ENCODE peak calls at places on chromosomes 5 and 9, in four cellular contexts. W is endothelial cell of umbilical vein, B is IMR-90, Z is K562. R is an unnamed sample.

GRCh38 chr9:137428841-137429545 is 5.8 kb downstream of the NOXA1 start:
- DNase-seq in W (no peak), B (no peak), Z (no peak), R (no peak)

GRCh38 chr5:36422957-36423356 is 121.3 kb upstream of the RANBP3L start:
- DNase-seq in W (no peak), B (no peak), Z (no peak), R (peak; percentile 36)

GRCh38 chr5:107893642-107894041 is 222.9 kb upstream of the EFNA5 start:
- DNase-seq in W (peak; percentile 81), B (peak; percentile 32), Z (no peak), R (peak; percentile 28)

GRCh38 chr5:80998590-80998979 is 38.4 kb downstream of the RASGRF2 start:
- DNase-seq in W (no peak), B (no peak), Z (no peak), R (no peak)

GRCh38 chr5:112917453-112918005 is 4.5 kb downstream of the REEP5 start:
- DNase-seq in W (no peak), B (peak; percentile 49), Z (peak; percentile 35), R (no peak)

GRCh38 chr5:96901384-96901783 is 25.1 kb downstream of the ERAP2 start:
- DNase-seq in W (no peak), B (no peak), Z (no peak), R (no peak)

GRCh38 chr5:56159521-56159947 is 73.6 kb downstream of the ANKRD55 start:
- DNase-seq in W (no peak), B (no peak), Z (no peak), R (no peak)

GRCh38 chr9:70479880-70480291 is 65.4 kb upstream of the KLF9 start:
- DNase-seq in W (no peak), B (peak; percentile 79), Z (no peak), R (no peak)

GRCh38 chr9:88775037-88775471 is 216.2 kb upstream of the S1PR3 start:
- DNase-seq in W (peak; percentile 80), B (peak; percentile 98), Z (peak; percentile 22), R (no peak)

GRCh38 chr5:116370886-116371285 is 203.7 kb downstream of the SEMA6A start:
- DNase-seq in W (peak; percentile 82), B (peak; percentile 24), Z (no peak), R (no peak)

GRCh38 chr9:107809859-107810492 is 320.4 kb upstream of the KLF4 start:
- DNase-seq in W (no peak), B (peak; percentile 68), Z (peak; percentile 22), R (peak; percentile 32)

GRCh38 chr5:78594946-78595921 is 53.3 kb downstream of the LHFPL2 start:
- DNase-seq in W (peak; percentile 97), B (peak; percentile 100), Z (peak; percentile 52), R (no peak)

GRCh38 chr5:134570365-134570758 is 44.9 kb downstream of the JADE2 start:
- DNase-seq in W (no peak), B (no peak), Z (no peak), R (no peak)

GRCh38 chr9:7104625-7105024 is 346.9 kb downstream of the KDM4C start:
- DNase-seq in W (no peak), B (no peak), Z (no peak), R (no peak)

GRCh38 chr9:32384002-32384363 is 460 bp upstream of the ACO1 start:
- DNase-seq in W (no peak), B (no peak), Z (no peak), R (no peak)

GRCh38 chr5:156359452-156359851 is 32.5 kb downstream of the SGCD start:
- DNase-seq in W (no peak), B (peak; percentile 96), Z (no peak), R (no peak)

GRCh38 chr9:3001311-3001710 is 157.4 kb upstream of the PUM3 start:
- DNase-seq in W (no peak), B (no peak), Z (no peak), R (no peak)

GRCh38 chr5:75331095-75332090 is 5.6 kb upstream of the HMGCR start:
- DNase-seq in W (no peak), B (no peak), Z (no peak), R (no peak)

GRCh38 chr5:141664733-141665461 is 13.7 kb upstream of the FCHSD1 start:
- DNase-seq in W (peak; percentile 73), B (peak; percentile 58), Z (peak; percentile 80), R (no peak)

GRCh38 chr5:93428868-93429267 is 152.2 kb downstream of the NR2F1-AS1 start:
- DNase-seq in W (peak; percentile 14), B (peak; percentile 62), Z (no peak), R (no peak)

GRCh38 chr5:159341914-159342313 is 11.6 kb upstream of the IL12B start:
- DNase-seq in W (no peak), B (peak; percentile 71), Z (peak; percentile 42), R (peak; percentile 86)

GRCh38 chr5:53360811-53361210 is 119.6 kb upstream of the FST start:
- DNase-seq in W (peak; percentile 27), B (peak; percentile 94), Z (no peak), R (peak; percentile 89)

GRCh38 chr5:176883700-176884570 is 15.2 kb downstream of the HK3 start:
- DNase-seq in W (no peak), B (no peak), Z (no peak), R (no peak)

GRCh38 chr5:154077692-154078091 is 38.9 kb downstream of the MFAP3 start:
- DNase-seq in W (no peak), B (peak; percentile 31), Z (no peak), R (no peak)

GRCh38 chr9:81596671-81597426 is 92.5 kb downstream of the TLE1 start:
- DNase-seq in W (peak; percentile 91), B (no peak), Z (no peak), R (no peak)

GRCh38 chr5:40904205-40904993 is 4.9 kb upstream of the C7 start:
- DNase-seq in W (peak; percentile 69), B (peak; percentile 83), Z (peak; percentile 75), R (no peak)

GRCh38 chr9:87193925-87194380 is 246.6 kb upstream of the GAS1 start:
- DNase-seq in W (no peak), B (peak; percentile 94), Z (no peak), R (no peak)

GRCh38 chr5:37954561-37954960 is 114.7 kb upstream of the GDNF start:
- DNase-seq in W (no peak), B (no peak), Z (no peak), R (no peak)

GRCh38 chr5:32664523-32664922 is 46.6 kb upstream of the NPR3 start:
- DNase-seq in W (no peak), B (no peak), Z (no peak), R (no peak)

GRCh38 chr5:117623042-117623815 is 1048.6 kb upstream of the SEMA6A start:
- DNase-seq in W (no peak), B (peak; percentile 10), Z (no peak), R (no peak)

GRCh38 chr9:97857603-97858392 is 4.8 kb downstream of the FOXE1 start:
- DNase-seq in W (no peak), B (no peak), Z (no peak), R (no peak)

GRCh38 chr9:133889498-133890301 is 102.4 kb downstream of the VAV2 start:
- DNase-seq in W (no peak), B (peak; percentile 20), Z (no peak), R (no peak)

GRCh38 chr5:107532182-107532878 is 138.4 kb downstream of the EFNA5 start:
- DNase-seq in W (no peak), B (no peak), Z (no peak), R (no peak)

GRCh38 chr5:176534640-176535039 is 2.6 kb downstream of the RNF44 start:
- DNase-seq in W (no peak), B (no peak), Z (no peak), R (no peak)

GRCh38 chr5:177311361-177311722 is 356 bp downstream of the MXD3 start:
- DNase-seq in W (no peak), B (no peak), Z (no peak), R (no peak)

GRCh38 chr9:38390851-38391250 is 1.7 kb upstream of the ALDH1B1 start:
- DNase-seq in W (no peak), B (no peak), Z (no peak), R (no peak)

DNA sequence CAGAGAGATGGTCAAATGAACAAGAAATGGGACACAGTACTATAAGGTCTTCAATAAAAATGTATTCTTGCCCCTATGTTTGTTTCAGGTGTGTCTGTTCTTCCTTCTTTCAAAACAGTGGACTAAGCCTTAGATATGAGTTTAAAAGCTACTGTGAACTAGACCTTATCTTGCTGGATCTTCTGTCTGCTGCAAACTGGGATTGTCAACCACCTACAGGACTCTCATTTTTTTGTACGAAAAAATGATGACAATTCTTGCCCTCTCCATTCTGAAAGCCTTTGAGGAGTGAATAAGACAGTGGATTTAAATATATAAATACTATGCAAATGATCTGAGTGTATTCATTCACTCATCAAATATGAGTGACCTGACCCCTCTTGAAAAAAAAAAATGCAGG is 235.6 kb upstream of the TRIM32 start:
- DNase-seq in W (no peak), B (no peak), Z (no peak), R (no peak)
- H3K9me1 ChIP-seq in W (no peaks in the 10 kb centered on the region), B (peaks cover 3% of the 10 kb centered on the region), Z (no peaks in the 10 kb centered on the region), R (no peaks in the 10 kb centered on the region)

DNA sequence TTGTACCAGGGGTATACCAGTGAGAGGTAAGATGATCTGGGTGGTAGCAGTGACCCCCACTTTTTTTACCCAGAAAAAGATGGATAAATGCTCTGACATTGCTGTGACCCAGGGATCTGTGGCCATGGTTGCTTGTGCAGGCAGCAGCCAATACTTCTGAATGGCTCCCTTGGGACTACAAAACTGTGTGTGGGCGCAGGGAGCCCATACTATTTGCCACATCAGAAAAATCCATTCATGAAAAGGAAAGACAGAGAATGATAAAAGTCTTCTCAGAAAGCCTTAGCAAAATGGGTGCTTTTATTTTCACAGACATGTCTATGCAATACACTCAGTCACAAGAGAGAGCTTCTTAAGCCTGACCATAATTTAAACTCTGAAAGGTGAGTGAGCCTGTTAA is 37.3 kb upstream of the ALDOB start:
- DNase-seq in W (no peak), B (no peak), Z (no peak), R (no peak)
- H3K27me3 ChIP-seq in W (no peaks in the 10 kb centered on the region), B (no peaks in the 10 kb centered on the region), Z (no peaks in the 10 kb centered on the region), R (no peaks in the 10 kb centered on the region)

DNA sequence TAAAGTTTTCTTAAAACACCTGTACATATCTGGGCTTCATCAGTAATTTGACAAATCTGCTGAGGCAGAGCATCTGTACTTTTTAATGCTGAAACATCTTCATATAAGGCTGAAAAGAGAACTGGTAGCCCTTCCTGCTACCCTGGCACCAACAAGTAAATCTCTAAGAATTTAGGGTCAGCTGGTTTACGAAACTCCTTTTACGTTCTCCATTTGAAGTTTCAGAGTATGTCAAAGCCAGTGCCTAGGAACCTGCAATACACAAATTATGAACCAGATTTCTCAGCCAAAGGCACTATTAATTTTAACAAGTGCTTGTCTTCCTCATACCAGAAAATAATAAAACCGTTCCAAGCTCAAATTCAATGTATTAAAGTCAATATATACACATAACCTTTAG is 3.8 kb downstream of the ZFAND5 start:
- DNase-seq in W (no peak), B (no peak), Z (no peak), R (no peak)
- H3K4me2 ChIP-seq in W (peak overlapping the region; percentile 97), B (peak overlapping the region; percentile 89), Z (no peak overlapping the region), R (peak overlapping the region; percentile 99)

DNA sequence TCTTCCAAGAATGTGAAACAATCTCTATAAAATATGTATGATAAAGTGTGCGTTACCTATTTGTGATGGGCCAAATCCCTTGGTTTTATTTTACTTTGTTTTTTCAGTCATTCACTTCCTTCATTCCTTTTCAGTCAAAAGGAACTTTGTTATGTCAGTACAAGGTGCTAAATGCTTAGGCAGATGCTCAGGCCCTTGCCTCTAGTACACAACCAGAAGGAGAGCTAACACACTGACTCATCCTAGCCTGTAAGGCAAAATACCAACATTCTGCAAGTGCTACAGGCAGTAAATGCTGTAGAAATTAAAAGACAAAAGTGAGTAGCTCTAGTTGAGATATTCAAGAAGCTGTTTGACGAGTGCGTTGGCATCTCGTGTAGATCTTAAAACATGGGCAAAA is 49.4 kb downstream of the TRPM6 start:
- DNase-seq in W (no peak), B (no peak), Z (no peak), R (peak; percentile 5)
- H3K9me1 ChIP-seq in W (no peaks in the 10 kb centered on the region), B (no peaks in the 10 kb centered on the region), Z (no peaks in the 10 kb centered on the region), R (no peaks in the 10 kb centered on the region)

GRCh38 chr5:181118369-181118768 is 12.6 kb downstream of the OR2V1 start:
- DNase-seq in W (no peak), B (no peak), Z (no peak), R (no peak)
- H3K27me3 ChIP-seq in W (peaks cover 19% of the 10 kb centered on the region), B (peaks cover 16% of the 10 kb centered on the region), Z (no peaks in the 10 kb centered on the region), R (peaks cover 9% of the 10 kb centered on the region)

R was measured in keratinocyte.